ENCODE peak calls at places on chromosomes 12 and 14, in seven cellular contexts. S is HepG2; F is endodermal cell; E is naive thymus-derived CD4-positive, alpha-beta T cell; O is WERI-Rb-1; W is ascending aorta; Z is retinal pigment epithelial cell. X is an unnamed sample.

GRCh38 chr14:29649170-29649569 is 278.5 kb downstream of the PRKD1 start:
- DNase-seq in S (no peak), F (no peak), E (no peak), O (no peak), W (no peak), Z (no peak), X (no peak)

GRCh38 chr12:22230280-22230794 is 104.2 kb downstream of the ST8SIA1 start:
- DNase-seq in S (no peak), F (no peak), E (no peak), O (no peak), W (no peak), Z (no peak), X (no peak)

GRCh38 chr12:15887043-15887817 is 5.0 kb downstream of the STRAP start:
- DNase-seq in S (no peak), F (no peak), E (no peak), O (no peak), W (no peak), Z (no peak), X (no peak)

GRCh38 chr14:75577724-75578098 is 709 bp upstream of the FLVCR2 start:
- DNase-seq in S (peak), F (peak), E (peak), O (peak), W (peak), Z (peak), X (peak)

GRCh38 chr12:12804432-12804886 is 8.7 kb upstream of the DDX47 start:
- DNase-seq in S (peak), F (no peak), E (no peak), O (no peak), W (no peak), Z (peak), X (no peak)

GRCh38 chr12:101828463-101829196 is 2.1 kb downstream of the GNPTAB start:
- DNase-seq in S (no peak), F (no peak), E (no peak), O (no peak), W (no peak), Z (no peak), X (no peak)

GRCh38 chr14:32711103-32711680 is 227.5 kb upstream of the NPAS3 start:
- DNase-seq in S (peak), F (peak), E (no peak), O (peak), W (no peak), Z (no peak), X (no peak)

GRCh38 chr12:43131304-43131703 is 420.7 kb downstream of the ADAMTS20 start:
- DNase-seq in S (no peak), F (peak), E (no peak), O (no peak), W (no peak), Z (no peak), X (no peak)

GRCh38 chr14:39614292-39614923 is 182.2 kb upstream of the FBXO33 start:
- DNase-seq in S (peak), F (no peak), E (no peak), O (no peak), W (no peak), Z (no peak), X (no peak)

GRCh38 chr12:8045952-8046944 is 13.7 kb downstream of the FOXJ2 start:
- DNase-seq in S (peak), F (peak), E (peak), O (peak), W (peak), Z (peak), X (no peak)

GRCh38 chr14:91417134-91417982 is at the start of gene CCDC88C:
- DNase-seq in S (peak), F (peak), E (peak), O (peak), W (peak), Z (no peak), X (no peak)

GRCh38 chr12:45674583-45674982 is 54.9 kb upstream of the ARID2 start:
- DNase-seq in S (no peak), F (no peak), E (no peak), O (no peak), W (peak), Z (peak), X (no peak)

GRCh38 chr12:22856120-22856699 is 231.2 kb downstream of the ETNK1 start:
- DNase-seq in S (peak), F (no peak), E (no peak), O (no peak), W (no peak), Z (no peak), X (no peak)

GRCh38 chr12:69266045-69266635 is 26.8 kb downstream of the CPSF6 start:
- DNase-seq in S (no peak), F (no peak), E (no peak), O (no peak), W (no peak), Z (no peak), X (no peak)

GRCh38 chr14:89792489-89793366 is 161.8 kb downstream of the EFCAB11 start:
- DNase-seq in S (no peak), F (no peak), E (no peak), O (peak), W (no peak), Z (no peak), X (no peak)
- H3K4me3 ChIP-seq in S (no peak), F (no peak), E (no peak), O (no peak), W (no peak), Z (no peak), X (no peak)

DNA sequence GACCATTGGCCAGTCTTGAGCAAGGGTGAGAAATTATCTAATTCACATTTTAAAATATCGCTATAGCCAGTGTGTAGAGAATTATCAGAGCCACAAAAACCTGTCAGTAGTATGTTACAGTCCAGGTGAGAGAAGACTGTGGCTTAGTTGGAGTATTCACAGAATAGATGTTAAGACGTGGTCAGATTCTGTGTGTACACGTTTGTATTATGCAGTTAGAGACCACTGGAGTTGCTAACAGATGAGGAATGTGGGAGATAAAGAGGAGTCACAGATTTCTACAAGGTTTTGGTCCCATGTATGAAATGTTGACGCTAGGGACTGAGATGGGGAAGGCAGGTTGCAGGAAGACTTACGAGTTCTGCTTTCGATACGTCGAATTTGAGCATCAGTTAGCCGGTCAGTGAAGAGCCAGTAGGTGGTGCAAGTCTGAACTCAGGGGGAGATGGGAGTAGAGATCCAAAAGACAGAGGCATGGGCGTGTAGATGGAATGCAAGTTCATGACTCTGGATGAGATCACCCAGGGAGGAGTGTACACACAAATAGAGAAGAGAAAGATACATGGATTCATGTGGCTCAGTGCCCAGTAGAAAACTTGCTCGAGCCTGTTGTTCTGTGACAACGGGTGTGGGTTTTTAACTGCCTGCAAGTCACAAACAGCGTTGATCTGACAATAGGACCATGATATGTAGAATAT is 114.8 kb upstream of the FLRT2 start:
- DNase-seq in S (peak), F (peak), E (no peak), O (no peak), W (no peak), Z (no peak), X (peak)
- H3K4me3 ChIP-seq in S (no peak), F (no peak), E (no peak), O (no peak), W (no peak), Z (no peak), X (peak)

DNA sequence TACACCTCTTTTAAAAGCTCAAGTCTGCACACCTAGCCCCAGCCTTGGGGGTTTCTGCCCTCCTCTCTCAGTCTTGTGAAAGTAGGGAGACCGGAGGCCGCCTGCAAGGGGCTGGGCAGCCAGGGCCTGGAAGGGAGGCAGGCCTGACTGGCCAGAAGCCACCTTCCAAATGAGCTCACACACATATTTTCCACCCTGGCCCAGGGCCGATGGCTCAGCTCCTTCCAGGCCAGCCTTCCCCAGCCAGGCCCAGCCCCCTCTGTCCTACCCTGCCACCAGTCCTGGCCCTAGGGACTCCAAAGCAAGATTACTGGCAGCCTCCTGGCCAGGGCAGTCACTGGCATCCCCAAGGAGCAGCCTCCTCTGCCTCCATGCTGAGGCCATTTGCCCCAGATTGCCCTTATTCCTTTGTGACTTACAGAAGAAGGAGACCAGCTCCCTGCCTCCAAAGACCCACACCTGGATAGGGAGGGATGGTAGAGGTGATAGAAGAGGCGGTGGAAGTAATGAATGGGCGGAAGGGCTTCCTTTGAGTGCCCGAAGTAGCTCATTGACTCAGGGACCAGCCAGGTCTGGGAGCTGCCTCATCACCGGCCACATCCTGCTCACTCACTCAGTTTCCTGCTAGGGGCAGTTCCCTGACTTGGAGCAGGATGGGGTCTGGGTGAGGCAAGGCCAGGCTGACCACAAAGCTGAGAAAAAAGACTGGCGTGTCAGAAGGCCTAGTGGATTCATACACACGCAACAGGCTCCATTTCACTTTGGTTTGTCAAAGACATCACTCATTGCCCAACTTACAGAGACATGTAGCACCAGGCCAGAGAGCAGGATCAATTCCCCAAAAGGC is 14.8 kb downstream of the MMP14 start:
- DNase-seq in S (no peak), F (no peak), E (no peak), O (no peak), W (peak), Z (no peak), X (peak)
- H3K4me3 ChIP-seq in S (no peak), F (no peak), E (no peak), O (no peak), W (peak), Z (no peak), X (peak)

GRCh38 chr12:78088391-78088832 is 257.7 kb downstream of the NAV3 start:
- DNase-seq in S (no peak), F (no peak), E (no peak), O (no peak), W (no peak), Z (no peak), X (no peak)
- H3K4me3 ChIP-seq in S (no peak), F (no peak), E (no peak), O (no peak), W (no peak), Z (no peak), X (no peak)

DNA sequence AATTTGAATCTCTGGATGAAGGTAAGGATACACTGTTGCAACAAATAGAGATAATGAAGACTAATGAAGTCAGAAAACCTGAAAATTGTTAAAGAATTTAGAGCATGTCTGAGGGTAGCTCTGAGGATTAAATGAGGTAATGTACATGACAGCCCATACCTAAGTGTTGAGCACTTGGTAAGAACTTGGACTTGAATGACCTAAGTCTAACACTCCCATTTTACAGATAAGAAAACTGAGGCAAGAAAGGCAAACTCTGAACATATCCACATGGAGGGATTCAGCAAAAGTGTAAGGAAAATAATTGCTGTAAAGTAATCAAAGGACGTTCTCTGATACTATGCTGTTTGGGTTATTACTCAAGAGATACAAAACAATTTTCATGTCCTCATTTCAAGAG is 29.0 kb downstream of the PTPRB start:
- DNase-seq in S (no peak), F (no peak), E (no peak), O (no peak), W (no peak), Z (no peak), X (no peak)
- H3K4me3 ChIP-seq in S (no peak), F (no peak), E (no peak), O (no peak), W (no peak), Z (peak), X (peak)

X was measured in suprapubic skin.